ENCODE peak calls at places on chromosome 1, in four cellular contexts. D is H1, W is K562, R is GM12878. A is an unnamed sample.

GRCh38 chr1:1779691-1780597 is 1.7 kb upstream of the NADK start:
- DNase-seq in R (peak), D (peak), W (peak), A (no peak)

GRCh38 chr1:56194911-56195310 is 384.5 kb downstream of the PLPP3 start:
- DNase-seq in W (no peak), D (no peak), R (no peak), A (no peak)

GRCh38 chr1:53669511-53670191 is 69.3 kb downstream of the GLIS1 start:
- DNase-seq in R (no peak), W (no peak), D (no peak), A (no peak)

GRCh38 chr1:10718083-10718415 is 78.4 kb downstream of the CASZ1 start:
- DNase-seq in W (no peak), R (no peak), D (no peak), A (no peak)

GRCh38 chr1:70438529-70438928 is 27.5 kb downstream of the CTH start:
- DNase-seq in W (no peak), R (no peak), D (no peak), A (no peak)

GRCh38 chr1:43634729-43635128 is 15.2 kb upstream of the KDM4A start:
- DNase-seq in D (no peak), W (peak), R (no peak), A (no peak)

GRCh38 chr1:16073490-16074104 is at the start of gene FAM131C:
- DNase-seq in R (no peak), D (no peak), W (peak), A (no peak)

GRCh38 chr1:175073054-175073453 is 5.4 kb downstream of the TNN start:
- DNase-seq in R (no peak), W (no peak), D (no peak), A (no peak)

GRCh38 chr1:24382165-24382577 is 31.4 kb downstream of the STPG1 start:
- DNase-seq in R (no peak), W (no peak), D (no peak), A (no peak)

GRCh38 chr1:154502066-154502741 is at the start of the genes SHE and TDRD10:
- DNase-seq in D (no peak), W (no peak), R (no peak), A (no peak)

GRCh38 chr1:117803318-117803717 is 126.1 kb downstream of the GDAP2 start:
- DNase-seq in D (no peak), R (no peak), W (no peak), A (no peak)

GRCh38 chr1:29824025-29824424 is 587.7 kb downstream of the PTPRU start:
- DNase-seq in W (no peak), R (no peak), D (no peak), A (no peak)

GRCh38 chr1:22749503-22749902 is 38.9 kb downstream of the EPHB2 start:
- DNase-seq in R (no peak), D (no peak), W (peak), A (no peak)

GRCh38 chr1:22747735-22748073 is 37.1 kb downstream of the EPHB2 start:
- DNase-seq in R (no peak), W (no peak), D (no peak), A (no peak)

GRCh38 chr1:22749919-22750670 is 39.5 kb downstream of the EPHB2 start:
- DNase-seq in W (no peak), R (peak), D (no peak), A (peak)

GRCh38 chr1:22745675-22746585 is 35.3 kb downstream of the EPHB2 start:
- DNase-seq in R (no peak), W (no peak), D (no peak), A (no peak)

GRCh38 chr1:22747021-22747734 is 36.5 kb downstream of the EPHB2 start:
- DNase-seq in R (no peak), D (no peak), W (no peak), A (no peak)
- TF ChIP-seq EGR1 in R (no peak), D (no peak), W (no peak), A (no peak)

DNA sequence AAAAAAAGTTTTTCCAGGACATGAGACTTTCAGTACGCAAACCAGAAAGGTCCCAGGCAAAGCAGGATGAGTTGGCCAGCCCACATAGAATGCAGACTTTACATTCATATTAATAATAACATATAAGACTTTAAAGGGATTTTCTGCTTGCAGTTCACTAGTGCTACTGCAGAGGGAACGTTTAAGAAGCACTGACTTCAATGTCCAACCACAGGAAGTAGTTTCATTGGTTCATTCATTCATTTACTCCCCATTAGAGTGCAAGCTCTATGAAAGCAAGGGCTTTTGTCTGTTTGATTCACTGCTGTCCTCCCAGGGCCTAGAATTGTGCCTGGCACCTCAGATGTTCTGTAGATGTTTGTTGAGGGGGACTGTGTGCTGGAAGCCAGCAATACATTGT is 11.8 kb upstream of the SERINC2 start:
- DNase-seq in D (no peak), W (no peak), R (no peak), A (no peak)
- TF ChIP-seq CTCF in D (no peak), W (peak), R (no peak), A (no peak)

DNA sequence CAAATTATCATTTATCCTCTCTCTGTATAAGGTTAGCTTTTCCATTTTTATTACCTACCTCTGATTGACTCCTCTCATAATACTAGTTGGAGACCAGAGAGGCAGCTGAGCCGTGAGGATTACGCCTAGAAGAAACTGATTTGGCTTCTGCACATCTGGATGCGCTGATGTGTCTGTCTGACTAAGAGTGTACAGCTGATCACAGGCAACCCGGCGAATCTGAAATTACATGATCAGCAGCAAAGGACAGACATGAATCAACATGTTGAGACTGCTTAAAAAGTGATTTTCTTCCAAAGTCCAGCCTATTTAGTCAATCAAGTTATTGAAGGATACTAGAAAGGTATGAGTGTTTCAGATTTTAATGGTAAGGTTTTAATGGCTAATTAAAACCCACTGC is 81.2 kb downstream of the PCSK9 start:
- DNase-seq in D (no peak), R (no peak), W (no peak), A (no peak)
- H3K4me3 ChIP-seq in D (no peak), R (no peak), W (no peak), A (no peak)

DNA sequence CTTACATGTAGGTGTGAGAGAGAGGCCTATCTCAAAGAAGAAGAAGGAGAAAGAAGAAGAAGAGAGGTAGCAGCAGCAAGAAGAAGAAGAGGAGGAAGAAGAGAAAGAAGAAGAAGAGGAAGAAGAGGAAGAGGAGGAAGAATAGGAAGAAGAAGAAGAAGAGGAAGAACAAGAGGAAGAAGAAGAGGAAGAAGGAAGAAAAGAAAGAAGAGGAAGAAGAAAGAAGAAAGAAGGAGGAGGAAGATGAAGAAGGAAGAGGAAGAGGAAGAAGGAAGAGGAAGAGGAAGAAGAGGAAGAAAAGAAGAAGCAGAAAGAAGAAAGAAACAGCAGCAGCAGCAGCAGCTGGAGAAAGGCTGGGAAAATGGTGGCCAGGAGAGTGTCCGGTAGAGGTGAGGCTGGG is 10.3 kb upstream of the AZIN2 start:
- DNase-seq in D (no peak), W (no peak), R (no peak), A (no peak)
- TF ChIP-seq EGR1 in D (no peak), W (no peak), R (no peak), A (no peak)

DNA sequence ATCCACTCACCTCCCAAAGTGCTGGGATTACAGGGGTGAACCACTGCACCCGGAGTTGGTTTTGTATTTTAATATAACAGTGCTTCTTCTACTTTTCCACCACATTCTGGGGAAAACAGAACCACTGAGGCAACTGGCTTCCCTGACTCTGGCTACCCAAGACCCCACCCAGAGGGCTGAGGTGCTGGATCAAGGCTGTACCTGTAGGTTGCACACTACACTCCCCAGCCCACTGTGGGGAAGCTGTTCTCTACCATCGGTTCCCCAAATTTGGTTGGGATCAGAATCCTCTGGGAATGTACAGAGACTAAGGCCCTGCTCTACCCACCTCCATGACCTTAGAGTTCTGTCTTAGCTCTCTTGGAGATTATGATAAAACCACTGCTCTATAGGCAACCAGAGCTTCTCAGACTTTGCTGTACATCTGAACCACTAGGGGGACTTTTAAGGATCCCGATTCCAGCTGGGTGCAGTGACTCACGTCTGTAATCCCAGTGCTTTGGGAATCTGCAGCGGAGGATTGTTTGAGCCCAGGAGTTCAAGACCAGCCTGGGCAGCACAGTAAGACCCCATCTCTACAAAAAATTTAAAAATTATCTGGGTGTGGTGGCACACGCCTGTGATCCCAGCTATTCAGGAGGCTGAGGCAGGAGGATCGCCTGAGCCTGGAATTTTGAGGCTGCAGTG is 51.6 kb downstream of the GNG4 start:
- DNase-seq in R (no peak), W (peak), D (no peak), A (peak)
- TF ChIP-seq CTCF in R (peak), W (peak), D (no peak), A (peak)

GRCh38 chr1:98211271-98211840 is 290.5 kb upstream of the DPYD start:
- DNase-seq in D (no peak), R (no peak), W (no peak), A (no peak)
- H3K4me3 ChIP-seq in D (no peak), R (no peak), W (no peak), A (no peak)

GRCh38 chr1:92832537-92833160 is 809 bp downstream of the RPL5 start:
- DNase-seq in W (no peak), R (no peak), D (no peak), A (no peak)
- TF ChIP-seq EGR1 in W (no peak), R (no peak), D (no peak), A (no peak)